ENCODE peak calls at places on chromosomes 6 and 20, in eight cellular contexts. M is pancreas; B is hepatocyte; O is iPS-NIHi11; X is effector CD4-positive, alpha-beta T cell; E is GM23338; R is SK-MEL-5; D is NCI-H2081. I is an unnamed sample.

GRCh38 chr6:4610256-4610655 is 165.9 kb upstream of the CDYL start:
- DNase-seq in O (no peak), M (no peak), B (no peak), X (no peak), E (no peak), D (no peak), R (peak), I (no peak)

GRCh38 chr20:24838551-24839530 is 110.2 kb upstream of the CST7 start:
- DNase-seq in R (no peak), B (no peak), E (no peak), O (no peak), D (no peak), X (no peak), M (no peak), I (no peak)

GRCh38 chr6:85643530-85644373 is 1.1 kb upstream of the SYNCRIP start:
- DNase-seq in E (peak), D (peak), X (peak), R (peak), M (peak), O (peak), B (peak), I (peak)

GRCh38 chr6:156752666-156753301 is 24.4 kb upstream of the ARID1B start:
- DNase-seq in R (peak), M (peak), E (peak), X (no peak), O (peak), B (no peak), D (no peak), I (no peak)

GRCh38 chr6:81655696-81656095 is 96.8 kb downstream of the TENT5A start:
- DNase-seq in E (no peak), M (no peak), D (no peak), O (no peak), X (no peak), B (no peak), R (no peak), I (no peak)

GRCh38 chr6:138194221-138194620 is 24.1 kb downstream of the PBOV1 start:
- DNase-seq in X (no peak), R (no peak), E (no peak), D (no peak), O (no peak), M (peak), B (peak), I (no peak)

GRCh38 chr20:2558581-2559301 is 22.4 kb downstream of the TMC2 start:
- DNase-seq in E (peak), X (no peak), M (no peak), O (peak), B (peak), D (no peak), R (no peak), I (no peak)

GRCh38 chr20:63501818-63502670 is 3.2 kb upstream of the EEF1A2 start:
- DNase-seq in O (peak), D (peak), M (no peak), E (peak), R (peak), B (no peak), X (no peak), I (no peak)

GRCh38 chr20:34112600-34113061 is 588 bp upstream of the EIF2S2 start:
- DNase-seq in R (peak), M (no peak), E (peak), D (peak), X (no peak), O (peak), B (no peak), I (no peak)

GRCh38 chr20:45910670-45911485 is 1.1 kb downstream of the PLTP start:
- DNase-seq in X (peak), M (peak), D (peak), R (peak), B (peak), E (peak), O (peak), I (peak)

GRCh38 chr20:49724637-49725606 is 11.2 kb upstream of the B4GALT5 start:
- DNase-seq in X (no peak), M (no peak), O (peak), R (peak), B (no peak), E (no peak), D (peak), I (no peak)

GRCh38 chr6:144176043-144176442 is 25.7 kb downstream of the STX11 start:
- DNase-seq in O (no peak), X (no peak), E (no peak), M (no peak), B (no peak), R (no peak), D (no peak), I (no peak)

GRCh38 chr20:56428388-56428787 is 16.3 kb downstream of the CASS4 start:
- DNase-seq in M (no peak), X (no peak), E (no peak), D (no peak), R (no peak), B (no peak), O (no peak), I (peak)

GRCh38 chr6:163735076-163735475 is 320.6 kb downstream of the QKI start:
- DNase-seq in E (no peak), M (no peak), B (no peak), R (no peak), X (no peak), D (no peak), O (no peak), I (no peak)

GRCh38 chr6:40882321-40882720 is 156.7 kb downstream of the UNC5CL start:
- DNase-seq in E (no peak), O (no peak), X (no peak), R (no peak), D (peak), M (peak), B (peak), I (no peak)

GRCh38 chr6:127547215-127547614 is 28.1 kb upstream of the MTCL3 start:
- DNase-seq in B (peak), M (no peak), X (no peak), E (peak), R (peak), D (no peak), O (peak), I (no peak)

GRCh38 chr6:128567029-128567428 is 46.6 kb upstream of the PTPRK start:
- DNase-seq in B (no peak), M (no peak), E (no peak), R (no peak), X (no peak), D (no peak), O (no peak), I (no peak)

GRCh38 chr6:167904791-167905190 is 78.1 kb downstream of the AFDN start:
- DNase-seq in B (no peak), X (no peak), R (no peak), O (no peak), D (no peak), M (no peak), E (peak), I (no peak)

GRCh38 chr6:140193269-140193668 is 818.8 kb upstream of the CITED2 start:
- DNase-seq in R (no peak), M (no peak), D (no peak), O (no peak), E (no peak), X (no peak), B (no peak), I (no peak)

GRCh38 chr20:24956001-24956761 is 7.1 kb downstream of the CST7 start:
- DNase-seq in R (no peak), X (no peak), D (no peak), M (no peak), B (no peak), E (no peak), O (no peak), I (peak)

GRCh38 chr6:169189227-169189626 is 64.4 kb downstream of the THBS2 start:
- DNase-seq in B (no peak), R (no peak), X (no peak), D (no peak), E (no peak), M (no peak), O (no peak), I (no peak)

GRCh38 chr20:11432407-11432806 is 485.3 kb upstream of the BTBD3 start:
- DNase-seq in O (no peak), D (no peak), E (no peak), X (no peak), B (no peak), M (no peak), R (no peak), I (no peak)

GRCh38 chr6:169536446-169537170 is 165.2 kb downstream of the WDR27 start:
- DNase-seq in D (no peak), R (no peak), M (no peak), X (no peak), B (no peak), O (no peak), E (no peak), I (no peak)

GRCh38 chr6:74946961-74947360 is 258.9 kb downstream of the COL12A1 start:
- DNase-seq in X (no peak), D (no peak), E (no peak), B (no peak), M (no peak), R (no peak), O (no peak), I (no peak)

GRCh38 chr20:62616728-62617621 is 25.3 kb upstream of the SLCO4A1 start:
- DNase-seq in D (peak), O (peak), M (peak), E (peak), B (peak), X (peak), R (peak), I (peak)

GRCh38 chr20:62395311-62396242 is 8.7 kb downstream of the RPS21 start:
- DNase-seq in E (no peak), X (no peak), O (no peak), M (no peak), D (no peak), B (no peak), R (peak), I (no peak)

GRCh38 chr20:25059866-25060465 is 2.0 kb upstream of the ACSS1 start:
- DNase-seq in E (no peak), D (no peak), B (no peak), X (no peak), O (no peak), R (no peak), M (peak), I (no peak)

GRCh38 chr6:29552512-29553051 is 7.0 kb downstream of the UBD start:
- DNase-seq in X (no peak), E (peak), D (no peak), O (peak), M (no peak), R (peak), B (peak), I (no peak)

GRCh38 chr6:18415671-18416340 is 28.7 kb downstream of the RNF144B start:
- DNase-seq in O (no peak), B (no peak), E (no peak), R (no peak), X (no peak), D (no peak), M (no peak), I (no peak)

GRCh38 chr20:33724439-33725094 is 4.5 kb upstream of the PXMP4 start:
- DNase-seq in D (no peak), E (no peak), B (no peak), X (no peak), M (no peak), O (no peak), R (peak), I (no peak)

GRCh38 chr6:137705166-137706064 is 161.6 kb upstream of the TNFAIP3 start:
- DNase-seq in X (peak), O (peak), E (peak), B (peak), R (peak), M (peak), D (peak), I (peak)

I was measured in activated CD8-positive, alpha-beta memory T cell treated with anti-CD3 and anti-CD28 coated beads, Interleukin-2, amount 50 U/mL, for 48 hours.